ENCODE peak calls at places on chromosomes 12 and 14, in six cellular contexts. T is gastrocnemius medialis, D is transverse colon, A is body of pancreas, X is NB4, M is adrenal gland. C is an unnamed sample.

GRCh38 chr12:92462049-92462448 is 240.7 kb upstream of the PLEKHG7 start:
- DNase-seq in T (no peak), D (peak; percentile 22), A (no peak), X (peak; percentile 93), M (peak; percentile 7), C (no peak)

GRCh38 chr12:84497819-84498218 is 414.8 kb downstream of the SLC6A15 start:
- DNase-seq in T (no peak), D (no peak), A (peak; percentile 37), X (peak; percentile 37), M (no peak), C (no peak)

GRCh38 chr12:2283480-2283879 is 230.7 kb downstream of the CACNA1C start:
- DNase-seq in T (no peak), D (peak; percentile 1), A (no peak), X (no peak), M (no peak), C (no peak)

GRCh38 chr12:55797068-55797467 is 20.5 kb downstream of the SARNP start:
- DNase-seq in T (no peak), D (no peak), A (peak; percentile 27), X (peak; percentile 64), M (peak; percentile 42), C (peak; percentile 63)

GRCh38 chr14:92217956-92218355 is 96.2 kb downstream of the CPSF2 start:
- DNase-seq in T (no peak), D (no peak), A (no peak), X (no peak), M (no peak), C (no peak)

GRCh38 chr12:96399081-96399918 is 939 bp downstream of the CDK17 start:
- DNase-seq in T (peak; percentile 51), D (peak; percentile 79), A (peak; percentile 68), X (peak; percentile 94), M (peak; percentile 70), C (peak; percentile 80)

GRCh38 chr14:91834571-91834970 is 32.8 kb downstream of the TC2N start:
- DNase-seq in T (no peak), D (no peak), A (no peak), X (no peak), M (no peak), C (no peak)

GRCh38 chr14:62304172-62304571 is 542.0 kb downstream of the SNAPC1 start:
- DNase-seq in T (no peak), D (no peak), A (no peak), X (no peak), M (no peak), C (no peak)

GRCh38 chr14:53047302-53047701 is 96.5 kb upstream of the FERMT2 start:
- DNase-seq in T (no peak), D (no peak), A (no peak), X (no peak), M (no peak), C (no peak)

GRCh38 chr12:97159397-97159796 is 252.3 kb downstream of the NEDD1 start:
- DNase-seq in T (no peak), D (no peak), A (no peak), X (no peak), M (no peak), C (no peak)

GRCh38 chr14:100441271-100441947 is 118.3 kb downstream of the SLC25A47 start:
- DNase-seq in T (no peak), D (no peak), A (no peak), X (no peak), M (no peak), C (no peak)

GRCh38 chr14:60215127-60215444 is 33.9 kb upstream of the PPM1A start:
- DNase-seq in T (no peak), D (peak; percentile 43), A (no peak), X (no peak), M (no peak), C (no peak)

GRCh38 chr12:117134059-117134458 is 34.8 kb upstream of the TESC start:
- DNase-seq in T (no peak), D (no peak), A (no peak), X (peak; percentile 89), M (no peak), C (no peak)

GRCh38 chr14:45838597-45838996 is 585.6 kb upstream of the MIS18BP1 start:
- DNase-seq in T (no peak), D (no peak), A (no peak), X (peak; percentile 9), M (no peak), C (no peak)

GRCh38 chr12:129610601-129611120 is 293.2 kb downstream of the TMEM132D start:
- DNase-seq in T (no peak), D (no peak), A (no peak), X (no peak), M (no peak), C (no peak)

GRCh38 chr14:71652368-71652767 is 279.9 kb upstream of the RGS6 start:
- DNase-seq in T (no peak), D (no peak), A (no peak), X (no peak), M (no peak), C (peak; percentile 1)

GRCh38 chr12:96392397-96392796 is 7.8 kb downstream of the CDK17 start:
- DNase-seq in T (no peak), D (no peak), A (no peak), X (no peak), M (no peak), C (no peak)

GRCh38 chr12:68263366-68263765 is 10.0 kb upstream of the IL22 start:
- DNase-seq in T (no peak), D (no peak), A (no peak), X (no peak), M (no peak), C (no peak)

GRCh38 chr14:74302634-74303569 is at the start of gene ABCD4:
- DNase-seq in T (peak; percentile 89), D (peak; percentile 96), A (peak; percentile 98), X (peak; percentile 95), M (peak; percentile 95), C (peak; percentile 92)
- TF ChIP-seq POLR2A in T (peak; percentile 77), D (peak; percentile 84), A (peak; percentile 73), X (peak; percentile 83), M (peak; percentile 84), C (peak; percentile 67)

GRCh38 chr12:77830502-77830901 is at the start of gene NAV3:
- DNase-seq in T (no peak), D (no peak), A (no peak), X (no peak), M (no peak), C (no peak)
- TF ChIP-seq POLR2A in T (no peak), D (no peak), A (no peak), X (no peak), M (no peak), C (no peak)

GRCh38 chr12:52121848-52122838 is 42.6 kb downstream of the SMIM41 start:
- DNase-seq in T (peak; percentile 33), D (peak; percentile 69), A (peak; percentile 74), X (peak; percentile 76), M (peak; percentile 68), C (peak; percentile 68)

GRCh38 chr12:52125499-52125900 is 46.0 kb downstream of the SMIM41 start:
- DNase-seq in T (no peak), D (no peak), A (no peak), X (no peak), M (no peak), C (no peak)

GRCh38 chr12:52120951-52121847 is 41.7 kb downstream of the SMIM41 start:
- DNase-seq in T (no peak), D (no peak), A (peak; percentile 24), X (no peak), M (no peak), C (no peak)

GRCh38 chr12:52126050-52126604 is 46.6 kb downstream of the SMIM41 start:
- DNase-seq in T (no peak), D (no peak), A (no peak), X (no peak), M (no peak), C (no peak)

GRCh38 chr12:52122904-52123303 is 43.4 kb downstream of the SMIM41 start:
- DNase-seq in T (no peak), D (no peak), A (no peak), X (no peak), M (no peak), C (no peak)
- TF ChIP-seq POLR2A in T (no peak), D (no peak), A (no peak), X (no peak), M (no peak), C (no peak)

GRCh38 chr12:57135487-57135886 is 7.2 kb downstream of the LRP1 start:
- DNase-seq in T (no peak), D (peak; percentile 8), A (no peak), X (no peak), M (no peak), C (no peak)

GRCh38 chr12:57135939-57136338 is 7.7 kb downstream of the LRP1 start:
- DNase-seq in T (no peak), D (no peak), A (peak; percentile 22), X (no peak), M (no peak), C (no peak)

GRCh38 chr12:57139796-57140649 is 7.4 kb downstream of the LRP1-AS start:
- DNase-seq in T (no peak), D (no peak), A (no peak), X (peak; percentile 73), M (no peak), C (no peak)

GRCh38 chr12:57141249-57141648 is 6.2 kb downstream of the LRP1-AS start:
- DNase-seq in T (no peak), D (peak; percentile 5), A (no peak), X (no peak), M (no peak), C (no peak)

GRCh38 chr12:57138526-57139272 is 8.7 kb downstream of the LRP1-AS start:
- DNase-seq in T (peak; percentile 72), D (peak; percentile 84), A (peak; percentile 44), X (peak; percentile 56), M (peak; percentile 57), C (peak; percentile 37)
- TF ChIP-seq POLR2A in T (no peak), D (no peak), A (no peak), X (no peak), M (no peak), C (no peak)

DNA sequence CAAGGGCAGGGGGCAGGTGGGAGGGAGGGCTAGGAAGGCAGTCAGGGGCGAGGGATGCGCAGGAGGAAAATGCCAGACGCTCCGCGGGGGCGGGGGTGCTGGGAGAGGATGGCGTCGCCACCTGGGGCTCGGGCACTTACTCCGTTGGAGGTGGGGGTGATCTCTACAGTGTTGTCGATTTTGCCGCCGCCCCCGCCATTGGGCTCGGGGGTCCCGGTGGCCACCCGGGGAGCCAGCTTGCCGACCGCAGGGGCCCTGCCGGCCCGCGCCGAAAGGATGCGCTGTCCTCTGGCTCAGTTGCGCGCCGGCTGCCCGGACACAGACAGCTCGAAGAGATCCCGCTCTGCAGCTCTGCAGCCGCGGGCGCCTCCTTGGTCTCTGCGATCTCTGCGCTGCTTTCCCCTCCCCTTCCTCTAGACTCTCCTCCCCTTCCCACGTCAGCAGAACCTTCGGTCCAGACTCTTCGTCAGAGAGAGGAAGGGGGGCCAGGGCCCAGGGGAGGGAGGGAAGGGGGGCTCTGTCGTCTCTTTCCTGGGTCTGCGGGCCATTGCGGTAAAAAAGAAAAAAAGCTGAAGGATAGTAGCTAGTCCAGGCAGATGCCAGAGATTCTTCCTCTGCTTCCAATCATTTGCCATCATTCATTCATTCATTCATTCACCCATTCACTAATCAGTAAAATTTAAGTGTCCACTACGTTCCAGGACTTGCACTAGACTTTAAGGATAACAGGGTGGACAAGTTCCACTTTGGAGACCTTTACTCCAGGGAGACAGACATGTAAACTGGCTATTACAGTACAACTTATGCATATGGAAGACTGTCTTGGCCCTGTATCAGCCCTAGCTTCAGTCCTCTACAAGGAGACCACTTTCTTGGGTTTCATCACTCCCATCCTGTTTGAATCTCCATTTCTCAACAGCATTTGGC is at the start of gene SLC22A17:
- DNase-seq in T (no peak), D (peak; percentile 69), A (peak; percentile 78), X (no peak), M (peak; percentile 79), C (no peak)
- TF ChIP-seq POLR2A in T (peak; percentile 58), D (peak; percentile 37), A (peak; percentile 46), X (no peak), M (peak; percentile 84), C (no peak)